ENCODE peak calls at places on chromosome 21, in six cellular contexts. I is skeletal muscle cell; C is kidney glomerular epithelial cell; W is uterus; S is A172; B is effector memory CD8-positive, alpha-beta T cell. F is an unnamed sample.

GRCh38 chr21:45142469-45142868 is 68.1 kb downstream of the ADARB1 start:
- DNase-seq in I (no peak), C (no peak), W (no peak), S (peak; percentile 87), B (no peak), F (peak; percentile 56)

GRCh38 chr21:43328591-43329360 is 98.2 kb downstream of the SIK1 start:
- DNase-seq in I (no peak), C (no peak), W (no peak), S (no peak), B (no peak), F (no peak)

GRCh38 chr21:25586242-25586805 is 21.0 kb downstream of the MRPL39 start:
- DNase-seq in I (no peak), C (no peak), W (no peak), S (no peak), B (no peak), F (no peak)

GRCh38 chr21:40270134-40270533 is 402.9 kb downstream of the PCP4 start:
- DNase-seq in I (no peak), C (no peak), W (no peak), S (no peak), B (no peak), F (no peak)

GRCh38 chr21:35868005-35868868 is 192.1 kb downstream of the SETD4 start:
- DNase-seq in I (no peak), C (no peak), W (no peak), S (no peak), B (no peak), F (no peak)

GRCh38 chr21:34526618-34527290 is 14.7 kb upstream of the KCNE1 start:
- DNase-seq in I (peak; percentile 100), C (peak; percentile 97), W (peak; percentile 69), S (peak; percentile 100), B (no peak), F (peak; percentile 93)

GRCh38 chr21:38699048-38699447 is 106.7 kb upstream of the ETS2 start:
- DNase-seq in I (no peak), C (no peak), W (no peak), S (no peak), B (no peak), F (no peak)

GRCh38 chr21:36584980-36585940 is 105.3 kb upstream of the CLDN14 start:
- DNase-seq in I (no peak), C (no peak), W (no peak), S (no peak), B (no peak), F (no peak)

GRCh38 chr21:16592399-16592798 is 862.6 kb downstream of the USP25 start:
- DNase-seq in I (no peak), C (no peak), W (no peak), S (no peak), B (no peak), F (no peak)

GRCh38 chr21:26844258-26845065 is 747 bp downstream of the ADAMTS1 start:
- DNase-seq in I (no peak), C (no peak), W (peak; percentile 65), S (no peak), B (no peak), F (no peak)

GRCh38 chr21:42652527-42653491 is 612 bp upstream of the PDE9A start:
- DNase-seq in I (no peak), C (peak; percentile 41), W (peak; percentile 56), S (peak; percentile 64), B (no peak), F (peak; percentile 76)

GRCh38 chr21:34935452-34935851 is 113.7 kb downstream of the RUNX1 start:
- DNase-seq in I (no peak), C (no peak), W (no peak), S (no peak), B (no peak), F (no peak)

GRCh38 chr21:39258207-39258606 is 55.2 kb downstream of the BRWD1 start:
- DNase-seq in I (no peak), C (no peak), W (no peak), S (no peak), B (no peak), F (no peak)

GRCh38 chr21:46060596-46061061 is 37.3 kb upstream of the COL6A2 start:
- DNase-seq in I (peak; percentile 100), C (peak; percentile 90), W (peak; percentile 88), S (peak; percentile 96), B (no peak), F (peak; percentile 91)

GRCh38 chr21:25506887-25507286 is 100.4 kb downstream of the MRPL39 start:
- DNase-seq in I (peak; percentile 52), C (peak; percentile 14), W (no peak), S (no peak), B (no peak), F (no peak)

GRCh38 chr21:40054403-40054802 is 187.2 kb downstream of the PCP4 start:
- DNase-seq in I (no peak), C (peak; percentile 29), W (peak; percentile 22), S (no peak), B (no peak), F (peak; percentile 60)